ENCODE peak calls at places on chromosomes 6 and 20, in five cellular contexts. U is body of pancreas, V is uterus, X is sigmoid colon, A is endothelial cell of umbilical vein. Y is an unnamed sample. For H3K4me1 and H3K9me3, the result is how much of the 10 kb centered on the place peaks cover.

GRCh38 chr20:63217706-63218105 is 1.8 kb upstream of the YTHDF1 start:
- DNase-seq in U (no peak), X (no peak), V (no peak), A (no peak), Y (no peak)

GRCh38 chr6:100719883-100720682 is 161.0 kb downstream of the ASCC3 start:
- DNase-seq in X (no peak), V (no peak), A (peak), U (no peak), Y (no peak)

GRCh38 chr20:44888226-44889103 is 3.0 kb downstream of the YWHAB start:
- DNase-seq in X (no peak), A (no peak), V (no peak), U (no peak), Y (no peak)

GRCh38 chr20:19817017-19817416 is 59.0 kb downstream of the RIN2 start:
- DNase-seq in V (peak), A (peak), X (peak), U (no peak), Y (peak)

GRCh38 chr6:63565727-63566625 is 6.3 kb upstream of the LOC128125822 start:
- DNase-seq in U (no peak), A (no peak), V (no peak), X (no peak), Y (no peak)

GRCh38 chr6:152573762-152574161 is 63.4 kb downstream of the SYNE1 start:
- DNase-seq in A (no peak), U (no peak), X (no peak), V (no peak), Y (no peak)

GRCh38 chr20:57076202-57076651 is 190.2 kb downstream of the BMP7 start:
- DNase-seq in A (no peak), X (no peak), U (no peak), V (no peak), Y (no peak)

GRCh38 chr20:56458227-56458821 is 10.1 kb upstream of the RTF2 start:
- DNase-seq in A (no peak), V (no peak), X (no peak), U (no peak), Y (no peak)

GRCh38 chr6:80214436-80215022 is 108.1 kb downstream of the BCKDHB start:
- DNase-seq in A (peak), V (no peak), U (peak), X (no peak), Y (peak)

GRCh38 chr20:58094698-58095097 is 133.8 kb downstream of the ANKRD60 start:
- DNase-seq in V (peak), U (no peak), A (no peak), X (no peak), Y (no peak)

GRCh38 chr20:16273812-16274560 is 299.3 kb downstream of the KIF16B start:
- DNase-seq in X (no peak), U (no peak), V (no peak), A (no peak), Y (no peak)

GRCh38 chr6:142942805-142943227 is 2.2 kb downstream of the HIVEP2 start:
- DNase-seq in A (peak), U (no peak), X (no peak), V (no peak), Y (no peak)

GRCh38 chr6:152642578-152643375 is 5.6 kb upstream of the SYNE1 start:
- DNase-seq in U (peak), X (no peak), V (peak), A (peak), Y (peak)

GRCh38 chr20:59581983-59582679 is 22.2 kb upstream of the PHACTR3 start:
- DNase-seq in X (peak), V (no peak), A (no peak), U (no peak), Y (no peak)

GRCh38 chr6:2125158-2125557 is 120.2 kb downstream of the GMDS start:
- DNase-seq in U (no peak), V (no peak), X (no peak), A (no peak), Y (no peak)
- H3K4me1 ChIP-seq in U (under half), V (under half), X (under half), A (under half), Y (under half)

GRCh38 chr6:107399927-107400326 is 59.4 kb downstream of the PDSS2 start:
- DNase-seq in X (no peak), A (no peak), U (no peak), V (no peak), Y (no peak)

GRCh38 chr6:107401573-107401972 is 57.8 kb downstream of the PDSS2 start:
- DNase-seq in V (no peak), U (no peak), A (no peak), X (no peak), Y (no peak)

GRCh38 chr6:107402533-107402932 is 56.8 kb downstream of the PDSS2 start:
- DNase-seq in U (no peak), V (no peak), X (no peak), A (no peak), Y (no peak)

GRCh38 chr6:107398005-107398404 is 61.4 kb downstream of the PDSS2 start:
- DNase-seq in X (no peak), V (no peak), U (no peak), A (no peak), Y (no peak)

DNA sequence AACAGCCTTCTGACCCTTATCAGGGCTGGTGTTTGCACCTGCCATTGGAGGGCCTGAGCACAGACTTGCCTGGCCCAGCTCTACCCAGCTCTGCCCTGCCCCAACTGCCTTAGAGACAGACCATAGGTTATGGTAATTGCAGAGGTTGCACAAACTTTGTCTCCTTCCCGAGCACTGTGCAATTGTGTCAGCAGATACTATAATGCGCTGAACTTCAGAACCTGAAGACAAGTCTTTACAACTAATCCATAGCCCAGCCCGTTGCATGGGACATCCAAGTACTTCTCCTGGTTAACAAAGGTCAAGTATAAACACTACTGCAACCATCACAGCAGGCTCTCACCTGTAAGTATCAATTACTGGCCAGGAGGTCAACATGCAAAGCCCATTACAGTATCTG is 58.6 kb downstream of the PDSS2 start:
- DNase-seq in U (no peak), V (no peak), X (no peak), A (no peak), Y (no peak)
- H3K9me3 ChIP-seq in U (under half), V (under half), X (under half), A (under half), Y (under half)

DNA sequence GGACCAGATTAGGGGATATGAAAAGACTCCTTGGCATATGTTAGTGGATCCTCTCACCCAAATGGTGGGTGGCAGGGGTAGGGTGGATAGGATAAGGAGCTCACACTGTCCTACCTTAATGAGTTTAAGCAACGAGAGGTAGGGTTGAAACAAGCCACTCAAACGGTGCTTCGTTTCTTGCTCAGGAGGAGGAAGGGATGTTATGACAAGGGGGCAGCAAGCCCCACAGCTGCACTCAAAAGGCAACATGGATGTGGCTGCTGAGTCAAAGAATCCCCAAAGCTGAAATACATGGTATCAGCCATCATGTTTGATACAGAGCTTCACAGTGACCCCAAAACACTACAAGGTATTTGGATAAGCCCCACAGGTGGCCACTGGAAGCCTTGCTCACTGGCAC is 8.4 kb upstream of the IDH3B start:
- DNase-seq in X (no peak), A (no peak), U (no peak), V (no peak), Y (no peak)
- H3K27ac ChIP-seq in X (no peak), A (no peak), U (no peak), V (no peak), Y (no peak)

DNA sequence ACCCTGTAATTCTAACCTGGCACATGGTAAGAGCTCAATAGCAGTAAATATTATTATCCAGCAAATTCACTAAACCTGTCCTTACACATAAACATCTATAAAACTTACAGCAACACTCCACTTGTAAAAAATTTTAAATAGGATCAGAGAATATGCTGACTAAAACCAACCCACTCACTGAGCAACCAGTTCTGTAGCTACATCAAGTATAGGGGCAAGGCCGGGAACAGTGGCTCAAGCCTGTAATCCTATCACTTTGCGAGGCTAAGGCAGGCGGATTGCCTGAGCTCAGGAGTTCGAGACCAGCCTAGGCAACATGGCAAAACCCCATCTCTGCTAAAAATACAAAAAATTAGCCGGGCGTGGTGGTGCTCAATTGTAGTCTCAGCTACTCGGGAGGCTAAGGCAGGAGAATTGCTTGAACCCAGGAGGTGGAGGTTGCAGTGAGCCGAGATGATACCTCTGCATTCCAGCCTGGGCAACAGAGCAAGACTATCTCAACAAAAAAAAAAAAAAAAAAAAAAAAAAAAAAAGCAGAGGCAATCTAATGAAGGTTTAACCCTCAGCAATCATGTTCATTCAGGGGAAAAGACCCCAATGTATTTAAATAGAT is 6.8 kb downstream of the STAU1 start:
- DNase-seq in A (no peak), V (no peak), X (no peak), U (no peak), Y (no peak)
- H3K4me1 ChIP-seq in A (under half), V (under half), X (half or more), U (half or more), Y (under half)

DNA sequence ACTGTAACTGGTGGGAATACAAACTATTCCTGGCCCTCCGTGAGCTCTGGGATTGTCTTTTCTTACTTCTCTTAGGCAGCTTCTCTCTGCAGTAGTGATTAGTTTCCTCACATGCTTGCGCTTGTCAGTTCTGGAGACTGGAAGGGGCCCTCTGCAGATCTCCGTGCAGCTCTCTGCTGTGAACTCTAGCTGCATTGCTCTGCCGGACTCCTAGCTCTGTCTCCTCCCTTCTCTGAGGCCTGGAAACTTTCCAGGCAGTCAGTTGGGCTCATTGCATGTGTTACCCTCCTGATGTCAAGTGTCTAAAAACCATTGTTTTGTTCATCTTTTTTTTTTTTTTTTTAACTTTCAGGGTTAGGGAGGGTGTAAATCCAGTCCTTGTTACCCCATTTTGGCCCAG is 102.3 kb downstream of the CTNNBL1 start:
- DNase-seq in U (no peak), X (no peak), V (no peak), A (no peak), Y (no peak)
- H3K9me3 ChIP-seq in U (under half), X (under half), V (under half), A (under half), Y (under half)

GRCh38 chr6:89144358-89145041 is 1.4 kb upstream of the PM20D2 start:
- DNase-seq in X (no peak), A (no peak), V (no peak), U (no peak), Y (no peak)

GRCh38 chr6:89140347-89141159 is 5.3 kb upstream of the PM20D2 start:
- DNase-seq in A (no peak), X (no peak), U (no peak), V (no peak), Y (no peak)

GRCh38 chr6:89134723-89135122 is 11.1 kb upstream of the PM20D2 start:
- DNase-seq in X (no peak), V (no peak), U (no peak), A (no peak), Y (no peak)

GRCh38 chr6:89138173-89138572 is 7.7 kb upstream of the PM20D2 start:
- DNase-seq in U (no peak), V (no peak), X (no peak), A (peak), Y (no peak)

GRCh38 chr6:89139509-89140346 is 6.1 kb upstream of the PM20D2 start:
- DNase-seq in U (no peak), X (no peak), A (no peak), V (no peak), Y (no peak)
- H3K27ac ChIP-seq in U (peak), X (peak), A (no peak), V (no peak), Y (no peak)

GRCh38 chr20:14710941-14711340 is 373.5 kb upstream of the FLRT3 start:
- DNase-seq in U (no peak), A (no peak), V (no peak), X (no peak), Y (no peak)

GRCh38 chr20:14715400-14715799 is 378.0 kb upstream of the FLRT3 start:
- DNase-seq in A (no peak), V (no peak), X (no peak), U (no peak), Y (no peak)

GRCh38 chr20:14709439-14709838 is 372.0 kb upstream of the FLRT3 start:
- DNase-seq in V (no peak), X (no peak), U (no peak), A (no peak), Y (no peak)

GRCh38 chr20:14711681-14712080 is 374.3 kb upstream of the FLRT3 start:
- DNase-seq in A (no peak), V (no peak), X (no peak), U (no peak), Y (no peak)

DNA sequence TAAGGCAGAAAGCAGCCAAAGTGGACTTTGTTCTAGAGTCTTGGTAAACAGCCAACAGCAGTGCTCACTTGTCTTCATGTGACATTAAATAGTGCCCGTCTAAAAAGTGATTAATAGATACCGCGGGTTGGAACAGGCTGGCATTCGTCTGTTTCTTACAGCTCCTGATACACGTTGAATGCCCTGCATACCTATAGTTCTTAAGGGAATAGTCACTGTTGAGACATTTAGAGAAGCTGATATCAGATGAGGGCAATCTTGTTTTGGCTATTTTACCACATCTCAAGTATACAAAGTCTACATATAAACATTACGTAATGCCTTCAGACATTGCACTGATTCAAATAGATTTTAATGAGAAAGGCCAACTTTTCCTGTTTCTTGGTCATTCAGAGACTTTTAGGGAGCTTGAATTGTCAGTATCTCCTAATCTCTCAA is 374.9 kb upstream of the FLRT3 start:
- DNase-seq in V (no peak), X (no peak), U (no peak), A (no peak), Y (no peak)
- H3K4me1 ChIP-seq in V (under half), X (under half), U (under half), A (under half), Y (under half)

Y was measured in right cardiac atrium.